ENCODE peak calls at places on chromosomes 6 and 20, in seven cellular contexts. One of them, this sample, is unnamed.
A peak's percentile ranks its signal among the peaks of the same experiment; 100 is the strongest.

GRCh38 chr6:113980937-113981554 is 10.1 kb upstream of the HDAC2 start:
- DNase-seq in thoracic aorta: no peak
- DNase-seq in activated CD4-positive, alpha-beta T cell treated with anti-CD3 and anti-CD28 coated beads, Interleukin-2, amount 50 U/mL, for 24 hours: no peak
- DNase-seq in IMR-90: peak; percentile 31
- DNase-seq in body of pancreas: no peak
- DNase-seq in A549: peak; percentile 21
- DNase-seq in CD4-positive, alpha-beta T cell: no peak
- DNase-seq in this sample: no peak

GRCh38 chr6:144055121-144055931 is 40.0 kb downstream of the SF3B5 start:
- DNase-seq in body of pancreas: no peak
- DNase-seq in A549: no peak
- DNase-seq in CD4-positive, alpha-beta T cell: peak; percentile 11
- DNase-seq in thoracic aorta: no peak
- DNase-seq in activated CD4-positive, alpha-beta T cell treated with anti-CD3 and anti-CD28 coated beads, Interleukin-2, amount 50 U/mL, for 24 hours: peak; percentile 42
- DNase-seq in IMR-90: no peak
- DNase-seq in this sample: no peak

GRCh38 chr6:84568971-84569370 is 195.4 kb downstream of the TBX18 start:
- DNase-seq in body of pancreas: no peak
- DNase-seq in IMR-90: peak; percentile 7
- DNase-seq in CD4-positive, alpha-beta T cell: no peak
- DNase-seq in A549: no peak
- DNase-seq in thoracic aorta: no peak
- DNase-seq in activated CD4-positive, alpha-beta T cell treated with anti-CD3 and anti-CD28 coated beads, Interleukin-2, amount 50 U/mL, for 24 hours: no peak
- DNase-seq in this sample: no peak

GRCh38 chr6:136464874-136465273 is 85.3 kb downstream of the MAP7 start:
- DNase-seq in thoracic aorta: no peak
- DNase-seq in activated CD4-positive, alpha-beta T cell treated with anti-CD3 and anti-CD28 coated beads, Interleukin-2, amount 50 U/mL, for 24 hours: no peak
- DNase-seq in A549: no peak
- DNase-seq in CD4-positive, alpha-beta T cell: no peak
- DNase-seq in IMR-90: no peak
- DNase-seq in body of pancreas: no peak
- DNase-seq in this sample: no peak

GRCh38 chr6:159079367-159079766 is 34.6 kb upstream of the TAGAP start:
- DNase-seq in CD4-positive, alpha-beta T cell: no peak
- DNase-seq in activated CD4-positive, alpha-beta T cell treated with anti-CD3 and anti-CD28 coated beads, Interleukin-2, amount 50 U/mL, for 24 hours: no peak
- DNase-seq in body of pancreas: no peak
- DNase-seq in thoracic aorta: no peak
- DNase-seq in A549: no peak
- DNase-seq in IMR-90: no peak
- DNase-seq in this sample: no peak

GRCh38 chr6:164035912-164036485 is 621.5 kb downstream of the QKI start:
- DNase-seq in IMR-90: no peak
- DNase-seq in body of pancreas: no peak
- DNase-seq in CD4-positive, alpha-beta T cell: no peak
- DNase-seq in A549: no peak
- DNase-seq in activated CD4-positive, alpha-beta T cell treated with anti-CD3 and anti-CD28 coated beads, Interleukin-2, amount 50 U/mL, for 24 hours: no peak
- DNase-seq in thoracic aorta: no peak
- DNase-seq in this sample: no peak

GRCh38 chr20:56200456-56200855 is 48.1 kb upstream of the MC3R start:
- DNase-seq in CD4-positive, alpha-beta T cell: no peak
- DNase-seq in IMR-90: no peak
- DNase-seq in A549: no peak
- DNase-seq in body of pancreas: no peak
- DNase-seq in thoracic aorta: no peak
- DNase-seq in activated CD4-positive, alpha-beta T cell treated with anti-CD3 and anti-CD28 coated beads, Interleukin-2, amount 50 U/mL, for 24 hours: no peak
- DNase-seq in this sample: no peak

GRCh38 chr6:112010328-112010727 is 43.6 kb upstream of the CCN6 start:
- DNase-seq in A549: no peak
- DNase-seq in activated CD4-positive, alpha-beta T cell treated with anti-CD3 and anti-CD28 coated beads, Interleukin-2, amount 50 U/mL, for 24 hours: no peak
- DNase-seq in CD4-positive, alpha-beta T cell: no peak
- DNase-seq in IMR-90: no peak
- DNase-seq in body of pancreas: no peak
- DNase-seq in thoracic aorta: no peak
- DNase-seq in this sample: no peak

GRCh38 chr6:138856654-138857053 is 60.8 kb downstream of the ECT2L start:
- DNase-seq in body of pancreas: no peak
- DNase-seq in activated CD4-positive, alpha-beta T cell treated with anti-CD3 and anti-CD28 coated beads, Interleukin-2, amount 50 U/mL, for 24 hours: no peak
- DNase-seq in CD4-positive, alpha-beta T cell: no peak
- DNase-seq in A549: no peak
- DNase-seq in IMR-90: no peak
- DNase-seq in thoracic aorta: no peak
- DNase-seq in this sample: no peak

GRCh38 chr6:2028457-2029038 is 216.9 kb downstream of the GMDS start:
- DNase-seq in thoracic aorta: no peak
- DNase-seq in CD4-positive, alpha-beta T cell: no peak
- DNase-seq in body of pancreas: no peak
- DNase-seq in IMR-90: no peak
- DNase-seq in activated CD4-positive, alpha-beta T cell treated with anti-CD3 and anti-CD28 coated beads, Interleukin-2, amount 50 U/mL, for 24 hours: no peak
- DNase-seq in A549: no peak
- DNase-seq in this sample: peak; percentile 10

GRCh38 chr20:37469531-37469930 is 51.5 kb upstream of the NNAT start:
- DNase-seq in A549: no peak
- DNase-seq in IMR-90: no peak
- DNase-seq in CD4-positive, alpha-beta T cell: no peak
- DNase-seq in activated CD4-positive, alpha-beta T cell treated with anti-CD3 and anti-CD28 coated beads, Interleukin-2, amount 50 U/mL, for 24 hours: no peak
- DNase-seq in thoracic aorta: no peak
- DNase-seq in body of pancreas: no peak
- DNase-seq in this sample: no peak

GRCh38 chr6:107490568-107491058 is 696 bp downstream of the SOBP start:
- DNase-seq in activated CD4-positive, alpha-beta T cell treated with anti-CD3 and anti-CD28 coated beads, Interleukin-2, amount 50 U/mL, for 24 hours: no peak
- DNase-seq in CD4-positive, alpha-beta T cell: no peak
- DNase-seq in A549: no peak
- DNase-seq in IMR-90: no peak
- DNase-seq in body of pancreas: no peak
- DNase-seq in thoracic aorta: no peak
- DNase-seq in this sample: no peak

GRCh38 chr20:57179265-57179664 is 87.2 kb downstream of the BMP7 start:
- DNase-seq in IMR-90: no peak
- DNase-seq in CD4-positive, alpha-beta T cell: no peak
- DNase-seq in activated CD4-positive, alpha-beta T cell treated with anti-CD3 and anti-CD28 coated beads, Interleukin-2, amount 50 U/mL, for 24 hours: no peak
- DNase-seq in body of pancreas: no peak
- DNase-seq in A549: no peak
- DNase-seq in thoracic aorta: no peak
- DNase-seq in this sample: no peak

GRCh38 chr6:109183109-109183508 is 87.8 kb downstream of the CEP57L1 start:
- DNase-seq in activated CD4-positive, alpha-beta T cell treated with anti-CD3 and anti-CD28 coated beads, Interleukin-2, amount 50 U/mL, for 24 hours: no peak
- DNase-seq in A549: no peak
- DNase-seq in thoracic aorta: no peak
- DNase-seq in CD4-positive, alpha-beta T cell: no peak
- DNase-seq in body of pancreas: no peak
- DNase-seq in IMR-90: no peak
- DNase-seq in this sample: no peak

GRCh38 chr6:112216699-112217551 is 37.4 kb downstream of the LAMA4 start:
- DNase-seq in A549: no peak
- DNase-seq in thoracic aorta: no peak
- DNase-seq in CD4-positive, alpha-beta T cell: no peak
- DNase-seq in body of pancreas: no peak
- DNase-seq in activated CD4-positive, alpha-beta T cell treated with anti-CD3 and anti-CD28 coated beads, Interleukin-2, amount 50 U/mL, for 24 hours: no peak
- DNase-seq in IMR-90: peak; percentile 95
- DNase-seq in this sample: no peak

GRCh38 chr20:33668791-33669155 is 2.0 kb downstream of the ACTL10 start:
- DNase-seq in CD4-positive, alpha-beta T cell: no peak
- DNase-seq in activated CD4-positive, alpha-beta T cell treated with anti-CD3 and anti-CD28 coated beads, Interleukin-2, amount 50 U/mL, for 24 hours: no peak
- DNase-seq in IMR-90: no peak
- DNase-seq in A549: no peak
- DNase-seq in thoracic aorta: no peak
- DNase-seq in body of pancreas: no peak
- DNase-seq in this sample: no peak

GRCh38 chr20:37071481-37071911 is 24.3 kb downstream of the RBL1 start:
- DNase-seq in CD4-positive, alpha-beta T cell: no peak
- DNase-seq in IMR-90: peak; percentile 67
- DNase-seq in activated CD4-positive, alpha-beta T cell treated with anti-CD3 and anti-CD28 coated beads, Interleukin-2, amount 50 U/mL, for 24 hours: peak; percentile 21
- DNase-seq in thoracic aorta: no peak
- DNase-seq in A549: no peak
- DNase-seq in body of pancreas: no peak
- DNase-seq in this sample: no peak

GRCh38 chr20:31606928-31607639 is 2.0 kb downstream of the ID1 start:
- DNase-seq in activated CD4-positive, alpha-beta T cell treated with anti-CD3 and anti-CD28 coated beads, Interleukin-2, amount 50 U/mL, for 24 hours: no peak
- DNase-seq in thoracic aorta: no peak
- DNase-seq in IMR-90: peak; percentile 67
- DNase-seq in body of pancreas: no peak
- DNase-seq in A549: peak; percentile 80
- DNase-seq in CD4-positive, alpha-beta T cell: no peak
- DNase-seq in this sample: no peak

GRCh38 chr6:24933868-24934401 is 1.8 kb downstream of the RIPOR2 start:
- DNase-seq in activated CD4-positive, alpha-beta T cell treated with anti-CD3 and anti-CD28 coated beads, Interleukin-2, amount 50 U/mL, for 24 hours: no peak
- DNase-seq in A549: peak; percentile 12
- DNase-seq in IMR-90: no peak
- DNase-seq in thoracic aorta: no peak
- DNase-seq in CD4-positive, alpha-beta T cell: no peak
- DNase-seq in body of pancreas: no peak
- DNase-seq in this sample: no peak

GRCh38 chr20:63572788-63573738 is 976 bp downstream of the HELZ2 start:
- DNase-seq in thoracic aorta: no peak
- DNase-seq in A549: peak; percentile 30
- DNase-seq in IMR-90: no peak
- DNase-seq in CD4-positive, alpha-beta T cell: no peak
- DNase-seq in body of pancreas: no peak
- DNase-seq in activated CD4-positive, alpha-beta T cell treated with anti-CD3 and anti-CD28 coated beads, Interleukin-2, amount 50 U/mL, for 24 hours: no peak
- DNase-seq in this sample: no peak

GRCh38 chr20:23200914-23201313 is 114.8 kb upstream of the CD93 start:
- DNase-seq in activated CD4-positive, alpha-beta T cell treated with anti-CD3 and anti-CD28 coated beads, Interleukin-2, amount 50 U/mL, for 24 hours: no peak
- DNase-seq in thoracic aorta: no peak
- DNase-seq in body of pancreas: peak; percentile 44
- DNase-seq in A549: peak; percentile 43
- DNase-seq in IMR-90: peak; percentile 8
- DNase-seq in CD4-positive, alpha-beta T cell: no peak
- DNase-seq in this sample: no peak

GRCh38 chr6:10567256-10568041 is 46.3 kb downstream of the GCNT2 start:
- DNase-seq in thoracic aorta: no peak
- DNase-seq in A549: no peak
- DNase-seq in CD4-positive, alpha-beta T cell: no peak
- DNase-seq in activated CD4-positive, alpha-beta T cell treated with anti-CD3 and anti-CD28 coated beads, Interleukin-2, amount 50 U/mL, for 24 hours: no peak
- DNase-seq in IMR-90: no peak
- DNase-seq in body of pancreas: no peak
- DNase-seq in this sample: no peak

GRCh38 chr6:137058037-137058436 is 13.3 kb upstream of the IL20RA start:
- DNase-seq in thoracic aorta: no peak
- DNase-seq in body of pancreas: no peak
- DNase-seq in IMR-90: no peak
- DNase-seq in CD4-positive, alpha-beta T cell: no peak
- DNase-seq in A549: no peak
- DNase-seq in activated CD4-positive, alpha-beta T cell treated with anti-CD3 and anti-CD28 coated beads, Interleukin-2, amount 50 U/mL, for 24 hours: no peak
- DNase-seq in this sample: no peak

GRCh38 chr6:87543836-87544735 is 45.7 kb downstream of the RARS2 start:
- DNase-seq in thoracic aorta: no peak
- DNase-seq in CD4-positive, alpha-beta T cell: no peak
- DNase-seq in A549: no peak
- DNase-seq in body of pancreas: no peak
- DNase-seq in activated CD4-positive, alpha-beta T cell treated with anti-CD3 and anti-CD28 coated beads, Interleukin-2, amount 50 U/mL, for 24 hours: no peak
- DNase-seq in IMR-90: no peak
- DNase-seq in this sample: no peak

GRCh38 chr20:59827138-59828056 is 106.0 kb downstream of the SYCP2 start:
- DNase-seq in CD4-positive, alpha-beta T cell: no peak
- DNase-seq in IMR-90: no peak
- DNase-seq in A549: no peak
- DNase-seq in thoracic aorta: no peak
- DNase-seq in body of pancreas: no peak
- DNase-seq in activated CD4-positive, alpha-beta T cell treated with anti-CD3 and anti-CD28 coated beads, Interleukin-2, amount 50 U/mL, for 24 hours: no peak
- DNase-seq in this sample: no peak

GRCh38 chr6:169831450-169832246 is 80.2 kb downstream of the ERMARD start:
- DNase-seq in body of pancreas: peak; percentile 80
- DNase-seq in thoracic aorta: no peak
- DNase-seq in IMR-90: peak; percentile 36
- DNase-seq in activated CD4-positive, alpha-beta T cell treated with anti-CD3 and anti-CD28 coated beads, Interleukin-2, amount 50 U/mL, for 24 hours: peak; percentile 58
- DNase-seq in CD4-positive, alpha-beta T cell: peak; percentile 59
- DNase-seq in A549: peak; percentile 46
- DNase-seq in this sample: peak; percentile 54

GRCh38 chr6:99712560-99712959 is 105.9 kb downstream of the PRDM13 start:
- DNase-seq in IMR-90: no peak
- DNase-seq in A549: no peak
- DNase-seq in CD4-positive, alpha-beta T cell: no peak
- DNase-seq in thoracic aorta: no peak
- DNase-seq in activated CD4-positive, alpha-beta T cell treated with anti-CD3 and anti-CD28 coated beads, Interleukin-2, amount 50 U/mL, for 24 hours: no peak
- DNase-seq in body of pancreas: no peak
- DNase-seq in this sample: no peak